ENCODE peak calls at places on chromosomes 4 and X, in six cellular contexts. P, H, Y, Q, W and R are unnamed samples.

GRCh38 chr4:40811886-40812857 is 62.4 kb downstream of the NSUN7 start:
- DNase-seq in P (no peak), H (peak), Y (no peak), Q (no peak), W (peak), R (no peak)

GRCh38 chr4:14646831-14647230 is 355.4 kb upstream of the CPEB2 start:
- DNase-seq in P (no peak), H (no peak), Y (no peak), Q (no peak), W (no peak), R (no peak)

GRCh38 chr4:87100093-87100634 is 120.3 kb downstream of the KLHL8 start:
- DNase-seq in P (no peak), H (no peak), Y (no peak), Q (no peak), W (no peak), R (peak)

GRCh38 chrX:3651272-3651671 is 62.2 kb downstream of the PRKX start:
- DNase-seq in P (no peak), H (peak), Y (peak), Q (no peak), W (peak), R (no peak)

GRCh38 chrX:125394449-125394848 is 74.8 kb downstream of the TEX13C start:
- DNase-seq in P (no peak), H (no peak), Y (peak), Q (no peak), W (no peak), R (no peak)

GRCh38 chr4:165723051-165723805 is 149.8 kb upstream of the TLL1 start:
- DNase-seq in P (no peak), H (no peak), Y (no peak), Q (no peak), W (no peak), R (no peak)

GRCh38 chr4:1360423-1361283 is 13.6 kb downstream of the UVSSA start:
- DNase-seq in P (no peak), H (peak), Y (no peak), Q (no peak), W (peak), R (no peak)

GRCh38 chrX:56233682-56234081 is 1.5 kb downstream of the KLF8 start:
- DNase-seq in P (peak), H (no peak), Y (peak), Q (peak), W (peak), R (no peak)

GRCh38 chrX:101931494-101932248 is at the start of gene ZMAT1:
- DNase-seq in P (peak), H (peak), Y (peak), Q (peak), W (peak), R (peak)

GRCh38 chr4:182205293-182205692 is 37.9 kb upstream of the TENM3 start:
- DNase-seq in P (no peak), H (no peak), Y (peak), Q (no peak), W (no peak), R (no peak)

GRCh38 chr4:182207806-182208483 is 35.3 kb upstream of the TENM3 start:
- DNase-seq in P (no peak), H (peak), Y (peak), Q (no peak), W (peak), R (no peak)

GRCh38 chr4:182206266-182206665 is 36.9 kb upstream of the TENM3 start:
- DNase-seq in P (no peak), H (no peak), Y (peak), Q (no peak), W (no peak), R (no peak)

GRCh38 chr4:182206916-182207315 is 36.3 kb upstream of the TENM3 start:
- DNase-seq in P (no peak), H (no peak), Y (peak), Q (no peak), W (no peak), R (no peak)

DNA sequence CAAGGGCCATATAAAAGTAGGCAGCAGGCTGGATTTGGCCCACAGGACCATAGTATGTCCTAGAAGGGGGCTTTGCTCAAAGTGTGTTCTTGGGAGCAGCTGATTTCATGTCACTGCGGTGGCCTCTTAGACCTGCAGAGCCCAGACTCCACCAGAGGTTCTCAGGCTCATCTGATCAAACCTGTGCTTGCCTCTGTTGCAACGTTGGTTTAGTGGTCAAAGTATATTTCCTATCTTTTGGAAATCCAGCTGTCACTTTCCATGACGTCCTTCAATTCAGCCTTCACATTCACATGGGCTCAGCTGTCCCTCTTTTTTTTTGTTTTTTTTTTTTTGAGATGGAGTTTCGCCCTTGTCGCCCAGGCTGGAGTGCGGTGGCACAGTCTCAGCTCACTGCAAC is 34.6 kb upstream of the TENM3 start:
- DNase-seq in P (no peak), H (no peak), Y (no peak), Q (no peak), W (no peak), R (no peak)
- H3K4ac ChIP-seq in P (no peak), H (peak), Y (no peak), Q (no peak), W (no peak), R (no peak)

GRCh38 chr4:6989331-6989923 is 53.7 kb upstream of the TADA2B start:
- DNase-seq in P (no peak), H (no peak), Y (no peak), Q (no peak), W (no peak), R (no peak)

GRCh38 chr4:6986781-6987565 is 56.2 kb upstream of the TADA2B start:
- DNase-seq in P (peak), H (peak), Y (peak), Q (peak), W (peak), R (peak)

GRCh38 chr4:6986067-6986780 is 56.9 kb upstream of the TADA2B start:
- DNase-seq in P (no peak), H (peak), Y (peak), Q (no peak), W (peak), R (no peak)

GRCh38 chr4:6988016-6988715 is 55.0 kb upstream of the TADA2B start:
- DNase-seq in P (no peak), H (no peak), Y (no peak), Q (no peak), W (peak), R (no peak)

DNA sequence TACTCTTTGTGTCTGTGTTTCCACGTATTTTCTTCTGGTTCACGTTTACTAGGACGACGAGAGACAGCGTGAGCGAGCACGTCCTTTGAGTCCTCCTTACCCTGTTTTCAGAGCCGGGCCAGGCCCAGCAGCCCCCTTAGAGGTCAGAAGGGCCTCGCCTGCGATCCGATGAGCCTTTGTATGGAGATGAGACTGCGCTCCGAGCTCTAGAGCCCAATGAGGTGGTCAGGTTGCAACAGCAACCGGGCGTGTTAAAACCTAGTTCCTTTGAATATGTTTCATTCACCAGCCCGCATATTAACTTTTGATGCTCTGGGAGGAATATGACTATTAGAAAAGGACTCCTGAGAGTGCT is 55.6 kb upstream of the TADA2B start:
- DNase-seq in P (no peak), H (peak), Y (peak), Q (no peak), W (peak), R (no peak)
- H2AK5ac ChIP-seq in P (no peak), H (peak), Y (no peak), Q (peak), W (no peak), R (no peak)

GRCh38 chr4:152936446-152937279 is 540 bp downstream of the FHDC1 start:
- DNase-seq in P (peak), H (peak), Y (peak), Q (peak), W (peak), R (peak)
- H3K9ac ChIP-seq in P (peak), H (no peak), Y (peak), Q (peak), W (peak), R (peak)

GRCh38 chrX:10603612-10604011 is 16.8 kb downstream of the MID1 start:
- DNase-seq in P (no peak), H (no peak), Y (peak), Q (no peak), W (no peak), R (no peak)

GRCh38 chrX:10602646-10603045 is 17.7 kb downstream of the MID1 start:
- DNase-seq in P (no peak), H (no peak), Y (no peak), Q (no peak), W (no peak), R (no peak)

GRCh38 chrX:10597871-10598270 is 22.5 kb downstream of the MID1 start:
- DNase-seq in P (no peak), H (peak), Y (peak), Q (no peak), W (no peak), R (no peak)

GRCh38 chrX:10600479-10600878 is 19.9 kb downstream of the MID1 start:
- DNase-seq in P (no peak), H (no peak), Y (no peak), Q (no peak), W (no peak), R (no peak)

GRCh38 chrX:10598540-10598939 is 21.8 kb downstream of the MID1 start:
- DNase-seq in P (no peak), H (no peak), Y (no peak), Q (no peak), W (no peak), R (no peak)
- H3K4ac ChIP-seq in P (no peak), H (no peak), Y (no peak), Q (no peak), W (no peak), R (no peak)

GRCh38 chr4:155612074-155612473 is 54.6 kb upstream of the GUCY1A1 start:
- DNase-seq in P (no peak), H (no peak), Y (no peak), Q (no peak), W (no peak), R (no peak)

GRCh38 chr4:155609455-155610059 is 57.1 kb upstream of the GUCY1A1 start:
- DNase-seq in P (no peak), H (peak), Y (no peak), Q (no peak), W (no peak), R (no peak)

GRCh38 chr4:155614111-155614762 is 52.4 kb upstream of the GUCY1A1 start:
- DNase-seq in P (no peak), H (peak), Y (no peak), Q (no peak), W (no peak), R (no peak)

GRCh38 chr4:155608231-155608885 is 58.3 kb upstream of the GUCY1A1 start:
- DNase-seq in P (no peak), H (peak), Y (peak), Q (no peak), W (no peak), R (no peak)

GRCh38 chr4:155610143-155610542 is 56.5 kb upstream of the GUCY1A1 start:
- DNase-seq in P (no peak), H (no peak), Y (no peak), Q (no peak), W (no peak), R (no peak)
- H2AK5ac ChIP-seq in P (no peak), H (no peak), Y (no peak), Q (no peak), W (peak), R (no peak)

DNA sequence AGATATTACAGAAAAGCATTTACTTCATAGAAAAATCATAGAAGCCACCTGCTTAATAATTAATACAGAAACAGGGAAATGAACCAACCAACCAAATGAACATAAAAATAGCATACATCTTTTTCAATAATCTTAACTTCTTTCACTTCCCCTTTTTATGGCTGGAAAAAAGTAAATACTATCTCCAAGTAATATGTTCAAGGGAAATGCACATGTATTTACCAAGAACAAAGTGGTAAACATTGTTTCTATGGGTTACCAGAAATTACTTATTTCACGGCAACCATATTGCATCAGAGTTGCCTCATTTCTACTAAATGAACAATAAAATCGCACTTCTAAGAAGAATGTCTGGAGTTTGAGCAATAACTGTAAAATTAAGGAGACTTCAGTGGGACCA is 321.3 kb downstream of the TMA16 start:
- DNase-seq in P (no peak), H (no peak), Y (no peak), Q (no peak), W (no peak), R (no peak)
- H3K9ac ChIP-seq in P (no peak), H (no peak), Y (no peak), Q (no peak), W (no peak), R (no peak)

DNA sequence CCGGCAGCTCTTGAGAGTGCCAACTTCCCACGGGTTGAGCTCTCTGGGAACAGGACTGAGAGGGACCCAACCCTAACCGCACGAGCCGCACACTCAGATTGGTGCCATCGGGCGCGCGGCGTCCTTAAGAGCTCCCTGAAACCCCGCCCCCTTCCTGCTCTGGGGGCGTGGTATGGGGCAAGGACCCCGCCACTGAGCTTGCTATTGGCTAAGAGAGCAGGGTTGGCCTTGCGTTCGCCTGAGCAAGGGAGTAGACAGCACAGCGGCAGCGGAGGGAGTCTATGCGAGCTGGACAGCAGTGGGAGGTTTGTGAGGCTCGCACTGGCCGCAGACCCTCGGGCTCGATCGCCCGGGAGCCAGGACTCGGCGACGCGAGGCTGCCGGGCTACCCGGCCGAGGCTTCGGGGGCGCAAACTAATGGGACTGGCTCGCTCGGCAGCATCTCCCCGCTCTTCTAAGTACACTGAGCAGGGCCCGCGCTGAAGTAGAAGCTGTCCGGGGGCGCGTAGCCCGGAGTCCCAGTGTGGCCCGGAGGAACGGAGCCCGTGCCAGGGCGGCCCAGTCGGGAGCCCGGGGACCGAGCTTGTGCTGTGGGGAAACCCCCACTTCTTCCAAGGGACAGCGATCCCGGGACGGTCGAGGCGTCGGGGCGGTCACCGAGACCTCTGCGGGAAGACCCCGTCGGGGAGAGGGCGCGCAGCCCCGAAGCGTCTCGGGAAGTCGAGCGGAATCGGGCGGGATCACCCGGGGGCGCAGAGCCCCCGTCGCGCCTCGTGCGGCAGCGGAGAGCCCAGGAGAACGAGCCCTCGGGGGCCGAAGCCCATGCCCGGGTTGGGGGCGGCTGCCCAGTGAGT is at the start of gene EFNB1:
- DNase-seq in P (peak), H (peak), Y (peak), Q (peak), W (peak), R (peak)
- H3K4ac ChIP-seq in P (no peak), H (no peak), Y (no peak), Q (no peak), W (peak), R (no peak)